ENCODE peak calls at places on chromosomes 1 and 21, in nine cellular contexts. B is body of pancreas, Y is suprapubic skin, X is ovary, C is adrenal gland, M is tibial nerve, V is uterus, N is IMR-90, P is vagina. Z is an unnamed sample. For H3K27me3, the result is how much of the 10 kb centered on the place peaks cover.

GRCh38 chr1:58844176-58844575 is 60.3 kb upstream of the JUN start:
- DNase-seq in B (no peak), Y (no peak), X (no peak), C (no peak), M (no peak), V (no peak), N (peak), P (no peak), Z (no peak)

GRCh38 chr1:10754571-10755329 is 41.7 kb downstream of the CASZ1 start:
- DNase-seq in B (no peak), Y (no peak), X (no peak), C (no peak), M (no peak), V (no peak), N (peak), P (no peak), Z (no peak)

GRCh38 chr1:145425436-145426029 is at the start of gene NBPF20:
- DNase-seq in B (peak), Y (peak), X (peak), C (peak), M (peak), V (peak), N (peak), P (no peak), Z (peak)

GRCh38 chr1:205243355-205244191 is 15.8 kb downstream of the TMCC2 start:
- DNase-seq in B (no peak), Y (no peak), X (peak), C (no peak), M (no peak), V (no peak), N (no peak), P (no peak), Z (no peak)

GRCh38 chr1:156356875-156357534 is 12.0 kb upstream of the RHBG start:
- DNase-seq in B (peak), Y (no peak), X (peak), C (no peak), M (no peak), V (no peak), N (no peak), P (no peak), Z (no peak)

GRCh38 chr1:2878591-2878990 is 77.1 kb upstream of the TTC34 start:
- DNase-seq in B (no peak), Y (no peak), X (no peak), C (no peak), M (no peak), V (no peak), N (no peak), P (no peak), Z (no peak)

GRCh38 chr1:160973491-160973890 is 18.9 kb upstream of the ITLN2 start:
- DNase-seq in B (no peak), Y (no peak), X (no peak), C (no peak), M (no peak), V (no peak), N (no peak), P (no peak), Z (no peak)

GRCh38 chr1:51627672-51628071 is 10.8 kb downstream of the OSBPL9 start:
- DNase-seq in B (no peak), Y (no peak), X (no peak), C (no peak), M (no peak), V (no peak), N (peak), P (no peak), Z (no peak)

GRCh38 chr1:78726686-78727085 is 77.1 kb downstream of the IFI44 start:
- DNase-seq in B (no peak), Y (no peak), X (no peak), C (no peak), M (no peak), V (no peak), N (peak), P (no peak), Z (no peak)

GRCh38 chr1:117678246-117678977 is 72.6 kb downstream of the TENT5C start:
- DNase-seq in B (peak), Y (no peak), X (no peak), C (peak), M (no peak), V (no peak), N (no peak), P (peak), Z (no peak)

GRCh38 chr1:170697338-170697715 is 33.4 kb downstream of the PRRX1 start:
- DNase-seq in B (no peak), Y (no peak), X (no peak), C (no peak), M (no peak), V (no peak), N (no peak), P (no peak), Z (no peak)

GRCh38 chr1:3357526-3358297 is 96.8 kb upstream of the ARHGEF16 start:
- DNase-seq in B (no peak), Y (no peak), X (no peak), C (no peak), M (no peak), V (no peak), N (no peak), P (no peak), Z (no peak)

GRCh38 chr1:58204284-58204683 is 342.2 kb downstream of the OMA1 start:
- DNase-seq in B (no peak), Y (no peak), X (no peak), C (no peak), M (no peak), V (no peak), N (no peak), P (no peak), Z (no peak)

GRCh38 chr1:212346586-212346985 is 61.4 kb downstream of the PPP2R5A start:
- DNase-seq in B (no peak), Y (no peak), X (no peak), C (no peak), M (no peak), V (no peak), N (peak), P (no peak), Z (no peak)

GRCh38 chr1:39346876-39347275 is 142.4 kb downstream of the MACF1 start:
- DNase-seq in B (no peak), Y (no peak), X (no peak), C (no peak), M (no peak), V (no peak), N (no peak), P (no peak), Z (no peak)

GRCh38 chr1:31407029-31407626 is 5.9 kb upstream of the SERINC2 start:
- DNase-seq in B (no peak), Y (no peak), X (no peak), C (no peak), M (no peak), V (no peak), N (no peak), P (no peak), Z (no peak)

GRCh38 chr1:10639301-10640078 is 157.0 kb downstream of the CASZ1 start:
- DNase-seq in B (no peak), Y (peak), X (no peak), C (no peak), M (no peak), V (no peak), N (no peak), P (no peak), Z (no peak)

GRCh38 chr21:42043961-42044360 is 27.2 kb upstream of the UMODL1 start:
- DNase-seq in B (no peak), Y (no peak), X (no peak), C (no peak), M (no peak), V (no peak), N (no peak), P (no peak), Z (no peak)

GRCh38 chr1:36763771-36764170 is 270.5 kb downstream of the GRIK3 start:
- DNase-seq in B (no peak), Y (no peak), X (no peak), C (no peak), M (no peak), V (no peak), N (no peak), P (no peak), Z (no peak)

GRCh38 chr1:66371233-66372005 is 162.5 kb upstream of the SGIP1 start:
- DNase-seq in B (peak), Y (no peak), X (no peak), C (no peak), M (no peak), V (no peak), N (peak), P (no peak), Z (no peak)

GRCh38 chr1:210598135-210598652 is 269.5 kb downstream of the HHAT start:
- DNase-seq in B (peak), Y (no peak), X (no peak), C (no peak), M (no peak), V (peak), N (peak), P (peak), Z (no peak)

GRCh38 chr1:79617777-79618176 is 611.2 kb upstream of the ADGRL4 start:
- DNase-seq in B (no peak), Y (no peak), X (no peak), C (no peak), M (no peak), V (no peak), N (no peak), P (no peak), Z (no peak)

GRCh38 chr1:79104617-79105016 is 98.1 kb upstream of the ADGRL4 start:
- DNase-seq in B (no peak), Y (no peak), X (no peak), C (no peak), M (no peak), V (no peak), N (no peak), P (no peak), Z (no peak)

GRCh38 chr1:46527474-46528296 is 23.8 kb downstream of the KNCN start:
- DNase-seq in B (peak), Y (peak), X (peak), C (peak), M (peak), V (peak), N (peak), P (no peak), Z (peak)

GRCh38 chr1:203512830-203513578 is 19.1 kb downstream of the OPTC start:
- DNase-seq in B (peak), Y (peak), X (no peak), C (peak), M (no peak), V (peak), N (peak), P (no peak), Z (no peak)

GRCh38 chr1:151653397-151653796 is 41.5 kb downstream of the SNX27 start:
- DNase-seq in B (peak), Y (no peak), X (no peak), C (peak), M (no peak), V (no peak), N (peak), P (no peak), Z (no peak)

GRCh38 chr1:221022331-221022730 is 143.1 kb downstream of the HLX start:
- DNase-seq in B (no peak), Y (no peak), X (no peak), C (no peak), M (no peak), V (no peak), N (no peak), P (no peak), Z (no peak)

DNA sequence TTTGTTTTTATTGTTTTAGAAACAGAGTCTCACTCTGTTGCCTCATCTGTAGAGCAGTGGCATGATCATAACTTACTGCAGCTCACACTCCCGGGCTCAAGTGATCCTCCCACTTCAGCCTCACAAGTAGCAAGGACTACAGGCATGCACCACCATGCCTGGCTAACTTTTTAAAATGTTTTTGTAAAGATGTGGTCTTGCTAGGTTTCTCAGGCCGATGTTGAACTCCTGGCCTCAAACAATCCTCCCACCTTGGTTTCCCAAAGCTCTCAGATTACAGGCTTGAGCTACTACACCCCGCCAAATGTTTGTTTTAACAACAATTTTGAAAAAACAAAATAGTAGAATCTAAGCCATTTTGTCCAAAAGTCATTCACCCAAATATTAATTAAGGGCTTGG is 298.6 kb downstream of the HHIPL2 start:
- DNase-seq in B (no peak), Y (no peak), X (no peak), C (no peak), M (no peak), V (no peak), N (no peak), P (no peak), Z (peak)
- H3K27me3 ChIP-seq in B (under half), Y (under half), X (under half), C (under half), M (under half), V (under half), N (under half), P (under half), Z (under half)

GRCh38 chr1:150259217-150259616 is 1.6 kb downstream of the CA14 start:
- DNase-seq in B (no peak), Y (no peak), X (no peak), C (no peak), M (no peak), V (no peak), N (no peak), P (no peak), Z (no peak)

GRCh38 chr1:150257624-150258274 is at the start of gene CA14:
- DNase-seq in B (no peak), Y (no peak), X (no peak), C (no peak), M (no peak), V (no peak), N (no peak), P (no peak), Z (no peak)

GRCh38 chr1:150258275-150258666 is 697 bp downstream of the CA14 start:
- DNase-seq in B (no peak), Y (no peak), X (no peak), C (no peak), M (no peak), V (no peak), N (no peak), P (no peak), Z (no peak)

GRCh38 chr1:150256193-150256548 is 1.4 kb upstream of the CA14 start:
- DNase-seq in B (no peak), Y (no peak), X (no peak), C (no peak), M (no peak), V (no peak), N (no peak), P (no peak), Z (no peak)

DNA sequence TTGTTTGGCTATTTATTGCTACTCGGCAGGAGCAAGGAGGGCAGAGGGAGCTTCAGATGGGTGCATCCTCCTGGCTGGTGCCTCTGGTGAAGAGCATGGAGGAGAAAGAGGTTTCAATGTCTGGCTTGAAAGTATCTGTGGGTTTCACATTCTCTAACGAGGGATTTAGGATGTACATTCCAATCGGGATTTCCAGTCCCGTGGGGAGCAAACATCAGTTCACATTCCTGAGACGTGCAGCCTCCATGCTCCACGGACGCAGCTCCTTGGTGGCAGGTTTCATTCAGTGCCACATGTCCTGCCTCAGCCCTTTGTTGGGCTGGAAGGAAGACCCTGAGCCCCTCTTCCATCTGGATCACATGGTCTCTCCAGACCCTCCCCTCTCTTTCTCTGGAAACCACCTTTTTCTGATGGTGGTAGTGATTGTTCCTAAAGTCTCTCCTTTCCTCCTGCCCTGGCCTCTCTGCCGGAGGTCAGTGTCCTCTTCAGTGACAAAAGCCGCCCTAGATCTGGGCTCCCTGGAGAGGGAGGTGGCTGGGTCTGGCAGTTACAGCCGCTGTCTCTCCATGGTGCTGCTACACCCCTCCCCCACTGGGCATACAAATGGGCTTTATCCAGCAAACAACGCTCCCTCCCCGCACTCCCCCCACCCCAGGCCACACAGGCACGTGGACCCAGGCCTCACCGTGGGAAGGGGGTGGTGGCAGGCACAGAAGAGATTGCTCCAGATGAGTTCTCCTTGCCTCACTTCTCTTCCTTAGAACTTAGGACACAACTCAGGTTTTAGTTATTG is 829 bp upstream of the CA14 start:
- DNase-seq in B (no peak), Y (no peak), X (no peak), C (no peak), M (no peak), V (no peak), N (no peak), P (no peak), Z (no peak)
- TF ChIP-seq POLR2A in B (no peak), Y (no peak), X (no peak), C (no peak), M (no peak), V (no peak), N (no peak), P (no peak), Z (no peak)

GRCh38 chr1:228005511-228006033 is 1.2 kb upstream of the WNT3A start:
- DNase-seq in B (no peak), Y (no peak), X (no peak), C (peak), M (no peak), V (no peak), N (no peak), P (no peak), Z (peak)

GRCh38 chr1:228007801-228008341 is 1.1 kb downstream of the WNT3A start:
- DNase-seq in B (no peak), Y (no peak), X (no peak), C (peak), M (no peak), V (no peak), N (no peak), P (no peak), Z (peak)

GRCh38 chr1:228007054-228007800 is 429 bp downstream of the WNT3A start:
- DNase-seq in B (no peak), Y (no peak), X (no peak), C (peak), M (no peak), V (no peak), N (no peak), P (no peak), Z (peak)

GRCh38 chr1:228006034-228006792 is 585 bp upstream of the WNT3A start:
- DNase-seq in B (no peak), Y (no peak), X (no peak), C (peak), M (no peak), V (peak), N (no peak), P (no peak), Z (peak)

GRCh38 chr1:228006793-228007053 is at the start of gene WNT3A:
- DNase-seq in B (no peak), Y (no peak), X (no peak), C (no peak), M (no peak), V (no peak), N (no peak), P (no peak), Z (no peak)
- H3K27me3 ChIP-seq in B (under half), Y (half or more), X (under half), C (under half), M (under half), V (under half), N (half or more), P (under half), Z (under half)

GRCh38 chr1:112713466-112714312 is 1.4 kb downstream of the PPM1J start:
- DNase-seq in B (peak), Y (no peak), X (no peak), C (no peak), M (no peak), V (peak), N (no peak), P (no peak), Z (no peak)

GRCh38 chr1:112712701-112713128 is 2.4 kb downstream of the PPM1J start:
- DNase-seq in B (no peak), Y (no peak), X (no peak), C (no peak), M (no peak), V (no peak), N (no peak), P (no peak), Z (no peak)

GRCh38 chr1:112716133-112716720 is 1.1 kb upstream of the PPM1J start:
- DNase-seq in B (peak), Y (peak), X (peak), C (peak), M (peak), V (peak), N (peak), P (no peak), Z (peak)

GRCh38 chr1:112715264-112716053 is at the start of gene PPM1J:
- DNase-seq in B (peak), Y (peak), X (peak), C (peak), M (peak), V (peak), N (peak), P (no peak), Z (peak)

GRCh38 chr1:112714313-112715263 is 544 bp downstream of the PPM1J start:
- DNase-seq in B (no peak), Y (peak), X (peak), C (peak), M (no peak), V (peak), N (no peak), P (no peak), Z (no peak)
- TF ChIP-seq POLR2A in B (no peak), Y (no peak), X (no peak), C (no peak), M (no peak), V (peak), N (no peak), P (peak), Z (no peak)

GRCh38 chr1:67801903-67802302 is 31.4 kb downstream of the GNG12 start:
- DNase-seq in B (no peak), Y (no peak), X (no peak), C (no peak), M (no peak), V (no peak), N (no peak), P (no peak), Z (peak)
- H3K27me3 ChIP-seq in B (under half), Y (under half), X (under half), C (under half), M (under half), V (under half), N (under half), P (under half), Z (under half)

DNA sequence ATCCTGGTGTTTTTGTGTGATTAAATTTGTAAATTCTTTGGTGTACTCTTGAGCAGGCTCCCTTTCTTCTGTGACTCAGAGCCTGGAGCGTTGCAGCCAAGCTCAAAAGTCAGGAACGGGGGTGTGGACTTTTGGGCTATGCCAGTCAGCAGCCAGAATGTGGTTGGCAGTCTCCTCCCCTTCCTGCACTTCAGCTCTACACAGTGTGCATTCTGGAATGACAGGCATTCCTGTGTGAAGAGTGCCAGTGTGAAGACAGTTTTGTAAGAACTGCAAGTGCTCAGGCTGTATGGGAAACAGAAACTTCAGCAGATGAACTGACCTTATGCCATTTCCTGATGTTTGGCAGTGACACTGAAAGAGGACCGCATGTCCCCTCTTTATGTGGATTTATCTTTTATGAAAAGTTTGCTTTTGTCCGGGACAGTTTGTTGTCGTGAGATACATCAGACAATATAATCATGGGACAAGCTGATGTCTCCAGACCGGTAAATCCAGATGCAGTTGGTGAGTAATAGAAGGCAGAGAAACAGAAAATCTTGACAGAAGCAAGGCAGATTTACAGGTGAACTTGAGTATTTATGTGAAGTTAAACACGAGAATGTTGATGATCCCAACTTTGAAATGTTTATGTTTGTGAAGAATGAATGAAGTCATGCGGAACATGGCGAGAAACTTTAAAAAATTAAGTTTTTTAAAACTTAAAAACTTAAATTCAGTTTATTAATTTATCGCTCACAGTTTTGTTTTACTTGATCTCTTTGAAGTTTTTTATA is 67.7 kb upstream of the RCC1 start:
- DNase-seq in B (peak), Y (peak), X (peak), C (peak), M (peak), V (peak), N (peak), P (peak), Z (peak)
- TF ChIP-seq POLR2A in B (peak), Y (peak), X (no peak), C (peak), M (peak), V (peak), N (peak), P (peak), Z (peak)

DNA sequence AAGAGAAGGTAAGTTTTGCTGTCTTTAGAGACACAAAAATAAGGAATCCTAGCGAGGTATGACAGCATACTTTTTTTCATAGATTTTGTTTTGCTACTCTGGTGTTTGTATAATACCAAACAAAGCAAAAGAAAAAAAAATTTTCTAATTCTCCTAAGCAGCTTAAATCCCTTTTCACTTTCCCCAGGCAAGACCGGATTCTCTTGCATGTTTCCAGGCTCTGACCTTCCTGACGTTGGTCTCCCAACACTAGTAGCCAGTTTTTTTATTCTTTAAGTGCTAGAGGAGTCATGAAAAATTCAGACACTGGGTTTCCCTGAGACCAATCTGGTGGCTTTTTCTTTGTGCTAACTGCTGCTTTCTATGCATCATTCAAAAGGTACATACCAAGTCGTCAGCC is 111.4 kb downstream of the ZNF326 start:
- DNase-seq in B (no peak), Y (no peak), X (no peak), C (no peak), M (no peak), V (no peak), N (no peak), P (no peak), Z (no peak)
- H3K27me3 ChIP-seq in B (under half), Y (under half), X (under half), C (under half), M (under half), V (under half), N (under half), P (under half), Z (under half)